ENCODE peak calls at places on chromosomes 6 and 20, in nine cellular contexts. One of them, this sample, is unnamed.

GRCh38 chr20:2364014-2364413 is 16.7 kb upstream of the TGM6 start:
- DNase-seq in HS-5: no peak
- DNase-seq in activated gamma-delta T cell: no peak
- DNase-seq in frontal cortex: no peak
- DNase-seq in AG04449: peak; percentile 16
- DNase-seq in pulmonary artery endothelial cell: no peak
- DNase-seq in T1000: no peak
- DNase-seq in IMR-90: no peak
- DNase-seq in stimulated activated CD8-positive, alpha-beta memory T cell treated with anti-CD3 and anti-CD28 coated beads, Interleukin-15, amount 100 ng/mL, for 24 hours: no peak
- DNase-seq in this sample: no peak

GRCh38 chr6:79777713-79778579 is 146.8 kb downstream of the SH3BGRL2 start:
- DNase-seq in HS-5: peak; percentile 28
- DNase-seq in activated gamma-delta T cell: peak; percentile 41
- DNase-seq in frontal cortex: peak; percentile 82
- DNase-seq in AG04449: no peak
- DNase-seq in pulmonary artery endothelial cell: peak; percentile 13
- DNase-seq in T1000: peak; percentile 11
- DNase-seq in IMR-90: peak; percentile 47
- DNase-seq in stimulated activated CD8-positive, alpha-beta memory T cell treated with anti-CD3 and anti-CD28 coated beads, Interleukin-15, amount 100 ng/mL, for 24 hours: peak; percentile 85
- DNase-seq in this sample: peak; percentile 77

GRCh38 chr6:2796884-2797283 is 31.7 kb downstream of the WRNIP1 start:
- DNase-seq in HS-5: no peak
- DNase-seq in activated gamma-delta T cell: no peak
- DNase-seq in frontal cortex: no peak
- DNase-seq in AG04449: no peak
- DNase-seq in pulmonary artery endothelial cell: no peak
- DNase-seq in T1000: no peak
- DNase-seq in IMR-90: no peak
- DNase-seq in stimulated activated CD8-positive, alpha-beta memory T cell treated with anti-CD3 and anti-CD28 coated beads, Interleukin-15, amount 100 ng/mL, for 24 hours: no peak
- DNase-seq in this sample: no peak

GRCh38 chr6:151089916-151090443 is 149.8 kb upstream of the AKAP12 start:
- DNase-seq in HS-5: no peak
- DNase-seq in activated gamma-delta T cell: no peak
- DNase-seq in frontal cortex: no peak
- DNase-seq in AG04449: no peak
- DNase-seq in pulmonary artery endothelial cell: no peak
- DNase-seq in T1000: no peak
- DNase-seq in IMR-90: no peak
- DNase-seq in stimulated activated CD8-positive, alpha-beta memory T cell treated with anti-CD3 and anti-CD28 coated beads, Interleukin-15, amount 100 ng/mL, for 24 hours: no peak
- DNase-seq in this sample: no peak

GRCh38 chr6:154737424-154737823 is 4.2 kb downstream of the SCAF8 start:
- DNase-seq in HS-5: no peak
- DNase-seq in activated gamma-delta T cell: no peak
- DNase-seq in frontal cortex: no peak
- DNase-seq in AG04449: no peak
- DNase-seq in pulmonary artery endothelial cell: no peak
- DNase-seq in T1000: no peak
- DNase-seq in IMR-90: no peak
- DNase-seq in stimulated activated CD8-positive, alpha-beta memory T cell treated with anti-CD3 and anti-CD28 coated beads, Interleukin-15, amount 100 ng/mL, for 24 hours: no peak
- DNase-seq in this sample: no peak

GRCh38 chr20:373171-373890 is 7.2 kb upstream of the TRIB3 start:
- DNase-seq in HS-5: peak; percentile 36
- DNase-seq in activated gamma-delta T cell: no peak
- DNase-seq in frontal cortex: no peak
- DNase-seq in AG04449: no peak
- DNase-seq in pulmonary artery endothelial cell: peak; percentile 78
- DNase-seq in T1000: peak; percentile 38
- DNase-seq in IMR-90: peak; percentile 92
- DNase-seq in stimulated activated CD8-positive, alpha-beta memory T cell treated with anti-CD3 and anti-CD28 coated beads, Interleukin-15, amount 100 ng/mL, for 24 hours: no peak
- DNase-seq in this sample: no peak

GRCh38 chr20:18632196-18632789 is 44.4 kb downstream of the DTD1 start:
- DNase-seq in HS-5: no peak
- DNase-seq in activated gamma-delta T cell: no peak
- DNase-seq in frontal cortex: peak; percentile 44
- DNase-seq in AG04449: no peak
- DNase-seq in pulmonary artery endothelial cell: peak; percentile 17
- DNase-seq in T1000: no peak
- DNase-seq in IMR-90: peak; percentile 59
- DNase-seq in stimulated activated CD8-positive, alpha-beta memory T cell treated with anti-CD3 and anti-CD28 coated beads, Interleukin-15, amount 100 ng/mL, for 24 hours: no peak
- DNase-seq in this sample: peak; percentile 16

GRCh38 chr20:50670126-50670862 is 21.0 kb downstream of the RIPOR3 start:
- DNase-seq in HS-5: no peak
- DNase-seq in activated gamma-delta T cell: no peak
- DNase-seq in frontal cortex: no peak
- DNase-seq in AG04449: no peak
- DNase-seq in pulmonary artery endothelial cell: no peak
- DNase-seq in T1000: no peak
- DNase-seq in IMR-90: peak; percentile 31
- DNase-seq in stimulated activated CD8-positive, alpha-beta memory T cell treated with anti-CD3 and anti-CD28 coated beads, Interleukin-15, amount 100 ng/mL, for 24 hours: no peak
- DNase-seq in this sample: no peak

GRCh38 chr6:167750956-167751358 is 75.8 kb upstream of the AFDN start:
- DNase-seq in HS-5: no peak
- DNase-seq in activated gamma-delta T cell: no peak
- DNase-seq in frontal cortex: no peak
- DNase-seq in AG04449: no peak
- DNase-seq in pulmonary artery endothelial cell: no peak
- DNase-seq in T1000: no peak
- DNase-seq in IMR-90: no peak
- DNase-seq in stimulated activated CD8-positive, alpha-beta memory T cell treated with anti-CD3 and anti-CD28 coated beads, Interleukin-15, amount 100 ng/mL, for 24 hours: no peak
- DNase-seq in this sample: no peak

GRCh38 chr20:208937-209566 is 18.0 kb upstream of the DEFB129 start:
- DNase-seq in HS-5: peak; percentile 13
- DNase-seq in activated gamma-delta T cell: no peak
- DNase-seq in frontal cortex: peak; percentile 9
- DNase-seq in AG04449: peak; percentile 33
- DNase-seq in pulmonary artery endothelial cell: peak; percentile 35
- DNase-seq in T1000: no peak
- DNase-seq in IMR-90: peak; percentile 79
- DNase-seq in stimulated activated CD8-positive, alpha-beta memory T cell treated with anti-CD3 and anti-CD28 coated beads, Interleukin-15, amount 100 ng/mL, for 24 hours: no peak
- DNase-seq in this sample: no peak

GRCh38 chr6:140548379-140548778 is 1173.9 kb upstream of the CITED2 start:
- DNase-seq in HS-5: no peak
- DNase-seq in activated gamma-delta T cell: no peak
- DNase-seq in frontal cortex: no peak
- DNase-seq in AG04449: no peak
- DNase-seq in pulmonary artery endothelial cell: no peak
- DNase-seq in T1000: no peak
- DNase-seq in IMR-90: no peak
- DNase-seq in stimulated activated CD8-positive, alpha-beta memory T cell treated with anti-CD3 and anti-CD28 coated beads, Interleukin-15, amount 100 ng/mL, for 24 hours: no peak
- DNase-seq in this sample: no peak

GRCh38 chr6:95203153-95203754 is 374.1 kb upstream of the MANEA start:
- DNase-seq in HS-5: peak; percentile 29
- DNase-seq in activated gamma-delta T cell: no peak
- DNase-seq in frontal cortex: peak; percentile 1
- DNase-seq in AG04449: no peak
- DNase-seq in pulmonary artery endothelial cell: no peak
- DNase-seq in T1000: peak; percentile 1
- DNase-seq in IMR-90: peak; percentile 45
- DNase-seq in stimulated activated CD8-positive, alpha-beta memory T cell treated with anti-CD3 and anti-CD28 coated beads, Interleukin-15, amount 100 ng/mL, for 24 hours: no peak
- DNase-seq in this sample: no peak

GRCh38 chr6:73521351-73522254 is 771 bp upstream of the EEF1A1 start:
- DNase-seq in HS-5: no peak
- DNase-seq in activated gamma-delta T cell: peak; percentile 45
- DNase-seq in frontal cortex: peak; percentile 49
- DNase-seq in AG04449: no peak
- DNase-seq in pulmonary artery endothelial cell: peak; percentile 44
- DNase-seq in T1000: peak; percentile 77
- DNase-seq in IMR-90: peak; percentile 91
- DNase-seq in stimulated activated CD8-positive, alpha-beta memory T cell treated with anti-CD3 and anti-CD28 coated beads, Interleukin-15, amount 100 ng/mL, for 24 hours: peak; percentile 54
- DNase-seq in this sample: no peak

GRCh38 chr6:46848684-46849360 is 55.6 kb downstream of the MEP1A start:
- DNase-seq in HS-5: peak; percentile 33
- DNase-seq in activated gamma-delta T cell: no peak
- DNase-seq in frontal cortex: peak; percentile 72
- DNase-seq in AG04449: no peak
- DNase-seq in pulmonary artery endothelial cell: peak; percentile 55
- DNase-seq in T1000: peak; percentile 69
- DNase-seq in IMR-90: peak; percentile 55
- DNase-seq in stimulated activated CD8-positive, alpha-beta memory T cell treated with anti-CD3 and anti-CD28 coated beads, Interleukin-15, amount 100 ng/mL, for 24 hours: peak; percentile 47
- DNase-seq in this sample: peak; percentile 25

GRCh38 chr6:148761532-148761951 is 14.7 kb downstream of the UST start:
- DNase-seq in HS-5: no peak
- DNase-seq in activated gamma-delta T cell: peak; percentile 45
- DNase-seq in frontal cortex: no peak
- DNase-seq in AG04449: no peak
- DNase-seq in pulmonary artery endothelial cell: no peak
- DNase-seq in T1000: no peak
- DNase-seq in IMR-90: peak; percentile 22
- DNase-seq in stimulated activated CD8-positive, alpha-beta memory T cell treated with anti-CD3 and anti-CD28 coated beads, Interleukin-15, amount 100 ng/mL, for 24 hours: no peak
- DNase-seq in this sample: peak; percentile 39

GRCh38 chr6:143336446-143337152 is 113.9 kb downstream of the ADAT2 start:
- DNase-seq in HS-5: peak; percentile 68
- DNase-seq in activated gamma-delta T cell: no peak
- DNase-seq in frontal cortex: no peak
- DNase-seq in AG04449: no peak
- DNase-seq in pulmonary artery endothelial cell: no peak
- DNase-seq in T1000: no peak
- DNase-seq in IMR-90: peak; percentile 69
- DNase-seq in stimulated activated CD8-positive, alpha-beta memory T cell treated with anti-CD3 and anti-CD28 coated beads, Interleukin-15, amount 100 ng/mL, for 24 hours: no peak
- DNase-seq in this sample: no peak

GRCh38 chr6:165611294-165611693 is 51.7 kb downstream of the PDE10A start:
- DNase-seq in HS-5: no peak
- DNase-seq in activated gamma-delta T cell: no peak
- DNase-seq in frontal cortex: no peak
- DNase-seq in AG04449: no peak
- DNase-seq in pulmonary artery endothelial cell: no peak
- DNase-seq in T1000: no peak
- DNase-seq in IMR-90: no peak
- DNase-seq in stimulated activated CD8-positive, alpha-beta memory T cell treated with anti-CD3 and anti-CD28 coated beads, Interleukin-15, amount 100 ng/mL, for 24 hours: no peak
- DNase-seq in this sample: no peak

GRCh38 chr6:169589699-169590257 is 112.1 kb downstream of the WDR27 start:
- DNase-seq in HS-5: no peak
- DNase-seq in activated gamma-delta T cell: no peak
- DNase-seq in frontal cortex: no peak
- DNase-seq in AG04449: no peak
- DNase-seq in pulmonary artery endothelial cell: no peak
- DNase-seq in T1000: no peak
- DNase-seq in IMR-90: no peak
- DNase-seq in stimulated activated CD8-positive, alpha-beta memory T cell treated with anti-CD3 and anti-CD28 coated beads, Interleukin-15, amount 100 ng/mL, for 24 hours: no peak
- DNase-seq in this sample: no peak

GRCh38 chr6:168865-169455 is 123.3 kb upstream of the DUSP22 start:
- DNase-seq in HS-5: no peak
- DNase-seq in activated gamma-delta T cell: no peak
- DNase-seq in frontal cortex: no peak
- DNase-seq in AG04449: no peak
- DNase-seq in pulmonary artery endothelial cell: no peak
- DNase-seq in T1000: no peak
- DNase-seq in IMR-90: peak; percentile 55
- DNase-seq in stimulated activated CD8-positive, alpha-beta memory T cell treated with anti-CD3 and anti-CD28 coated beads, Interleukin-15, amount 100 ng/mL, for 24 hours: no peak
- DNase-seq in this sample: no peak